ENCODE peak calls at places on chromosome 10, in ten cellular contexts. V is choroid plexus epithelial cell; Y is effector CD4-positive, alpha-beta T cell; E is body of pancreas; X is activated CD4-positive, CD25-positive, alpha-beta regulatory T cell; Q is upper lobe of right lung; T is Ammon's horn; B is left ventricle myocardium inferior; S is stimulated activated CD4-positive, alpha-beta T cell treated with anti-CD3 and anti-CD28 coated beads, Interleukin-1b, Interleukin-23, amount 100 ng/mL, for 1 hour; F is NCI-H1694 treated with DMSO at 0.1 percent for 48 hours. N is an unnamed sample.

GRCh38 chr10:28587970-28588290 is 55.0 kb downstream of the WAC start:
- DNase-seq in B (no peak), Y (no peak), S (no peak), Q (no peak), V (peak), T (peak), E (no peak), F (no peak), X (no peak), N (no peak)

GRCh38 chr10:28592953-28593352 is 60.0 kb downstream of the WAC start:
- DNase-seq in F (no peak), S (no peak), E (no peak), T (no peak), Y (no peak), X (no peak), Q (no peak), V (peak), B (no peak), N (no peak)

GRCh38 chr10:3848768-3849643 is 64.0 kb upstream of the KLF6 start:
- DNase-seq in X (no peak), Y (no peak), V (peak), T (no peak), Q (no peak), E (no peak), S (no peak), B (no peak), F (no peak), N (no peak)

GRCh38 chr10:33746878-33747277 is 412.4 kb upstream of the NRP1 start:
- DNase-seq in T (no peak), Y (no peak), S (no peak), V (peak), F (no peak), Q (no peak), E (no peak), B (no peak), X (no peak), N (no peak)

GRCh38 chr10:17430647-17431355 is 23.6 kb downstream of the ST8SIA6 start:
- DNase-seq in B (peak), T (peak), X (peak), F (peak), V (peak), Y (peak), Q (peak), S (peak), E (peak), N (peak)

GRCh38 chr10:21726601-21727295 is 192.7 kb downstream of the MLLT10 start:
- DNase-seq in Y (no peak), Q (no peak), T (no peak), S (no peak), V (no peak), B (no peak), E (no peak), X (no peak), F (no peak), N (no peak)

GRCh38 chr10:22345301-22346086 is at the start of gene SPAG6:
- DNase-seq in T (peak), V (no peak), Q (peak), Y (no peak), S (no peak), E (peak), F (no peak), B (peak), X (no peak), N (peak)

GRCh38 chr10:63314020-63314419 is 151.8 kb downstream of the JMJD1C start:
- DNase-seq in Y (no peak), E (no peak), S (no peak), V (no peak), F (no peak), X (no peak), Q (no peak), B (no peak), T (no peak), N (no peak)

GRCh38 chr10:103820101-103821062 is 35.0 kb downstream of the SH3PXD2A start:
- DNase-seq in V (peak), T (no peak), E (peak), Y (no peak), F (peak), Q (peak), X (no peak), B (peak), S (no peak), N (peak)

GRCh38 chr10:48451969-48452878 is 145.7 kb downstream of the MAPK8 start:
- DNase-seq in E (no peak), X (no peak), T (no peak), S (no peak), F (no peak), Q (peak), V (no peak), B (no peak), Y (no peak), N (no peak)

GRCh38 chr10:133156674-133157579 is 3.1 kb upstream of the KNDC1 start:
- DNase-seq in E (no peak), X (no peak), V (no peak), Q (no peak), Y (no peak), B (no peak), S (no peak), T (no peak), F (no peak), N (no peak)

GRCh38 chr10:12702215-12702614 is 299.3 kb downstream of the CCDC3 start:
- DNase-seq in F (no peak), V (no peak), X (no peak), Y (no peak), E (no peak), T (no peak), B (no peak), Q (no peak), S (no peak), N (no peak)

GRCh38 chr10:35517431-35518181 is 87.5 kb upstream of the GJD4 start:
- DNase-seq in E (no peak), B (no peak), S (no peak), T (peak), Q (no peak), V (peak), F (no peak), Y (no peak), X (no peak), N (no peak)

GRCh38 chr10:88088441-88089340 is 225.3 kb downstream of the PTEN start:
- DNase-seq in Q (no peak), B (no peak), E (no peak), V (no peak), F (peak), X (no peak), S (no peak), Y (no peak), T (no peak), N (no peak)

GRCh38 chr10:100508691-100509150 is 10.9 kb downstream of the SEC31B start:
- DNase-seq in V (peak), Q (no peak), T (no peak), E (no peak), F (peak), S (no peak), Y (peak), B (no peak), X (no peak), N (no peak)

GRCh38 chr10:1232164-1232911 is 176.2 kb downstream of the WDR37 start:
- DNase-seq in E (no peak), T (no peak), Q (no peak), X (no peak), Y (no peak), V (no peak), B (no peak), S (no peak), F (no peak), N (no peak)

GRCh38 chr10:35210961-35211360 is 84.3 kb downstream of the CREM start:
- DNase-seq in B (no peak), V (no peak), F (no peak), X (no peak), E (no peak), Q (no peak), S (no peak), Y (no peak), T (no peak), N (no peak)

GRCh38 chr10:73182568-73182967 is 14.6 kb downstream of the FAM149B1 start:
- DNase-seq in T (no peak), X (no peak), B (no peak), S (no peak), V (peak), F (no peak), Q (no peak), Y (no peak), E (no peak), N (no peak)

GRCh38 chr10:72694476-72695369 is 2.8 kb downstream of the MCU start:
- DNase-seq in B (no peak), E (no peak), T (peak), F (no peak), Q (no peak), S (no peak), V (peak), Y (no peak), X (no peak), N (no peak)

GRCh38 chr10:96387601-96388000 is 28.8 kb upstream of the OPALIN start:
- DNase-seq in S (no peak), T (no peak), B (no peak), F (no peak), Q (no peak), V (no peak), X (no peak), Y (no peak), E (no peak), N (no peak)

GRCh38 chr10:80136134-80136571 is 3.6 kb downstream of the PLAC9 start:
- DNase-seq in Y (no peak), S (no peak), E (peak), B (peak), X (no peak), V (peak), T (no peak), F (peak), Q (peak), N (peak)